ENCODE peak calls at places on chromosomes 13 and 19, in eight cellular contexts. One of them, this sample, is unnamed.

GRCh38 chr19:55362990-55363716 is at the start of gene GARIN5B:
- DNase-seq in AG09309: no peak
- DNase-seq in stimulated activated CD4-positive, alpha-beta T cell treated with anti-CD3 and anti-CD28 coated beads, TNF-alpha, amount 100 ng/mL, for 24 hours: no peak
- DNase-seq in non-pigmented ciliary epithelial cell: no peak
- DNase-seq in M059J: peak; percentile 41
- DNase-seq in nephron progenitor cell: peak; percentile 49
- DNase-seq in activated CD4-positive, alpha-beta T cell treated with anti-CD3 and anti-CD28 coated beads, Interleukin-2, amount 50 U/mL, for 48 hours: no peak
- DNase-seq in H1: no peak
- DNase-seq in this sample: no peak

GRCh38 chr19:55079400-55080038 is 3.9 kb downstream of the EPS8L1 start:
- DNase-seq in AG09309: no peak
- DNase-seq in stimulated activated CD4-positive, alpha-beta T cell treated with anti-CD3 and anti-CD28 coated beads, TNF-alpha, amount 100 ng/mL, for 24 hours: no peak
- DNase-seq in activated CD4-positive, alpha-beta T cell treated with anti-CD3 and anti-CD28 coated beads, Interleukin-2, amount 50 U/mL, for 48 hours: no peak
- DNase-seq in M059J: no peak
- DNase-seq in H1: no peak
- DNase-seq in nephron progenitor cell: no peak
- DNase-seq in non-pigmented ciliary epithelial cell: no peak
- DNase-seq in this sample: no peak

GRCh38 chr19:2820112-2820702 is 539 bp downstream of the ZNF554 start:
- DNase-seq in non-pigmented ciliary epithelial cell: no peak
- DNase-seq in activated CD4-positive, alpha-beta T cell treated with anti-CD3 and anti-CD28 coated beads, Interleukin-2, amount 50 U/mL, for 48 hours: peak; percentile 18
- DNase-seq in nephron progenitor cell: no peak
- DNase-seq in M059J: peak; percentile 26
- DNase-seq in AG09309: no peak
- DNase-seq in H1: no peak
- DNase-seq in stimulated activated CD4-positive, alpha-beta T cell treated with anti-CD3 and anti-CD28 coated beads, TNF-alpha, amount 100 ng/mL, for 24 hours: no peak
- DNase-seq in this sample: no peak

GRCh38 chr19:3392480-3392879 is 26.1 kb downstream of the NFIC start:
- DNase-seq in M059J: no peak
- DNase-seq in AG09309: no peak
- DNase-seq in H1: no peak
- DNase-seq in nephron progenitor cell: no peak
- DNase-seq in non-pigmented ciliary epithelial cell: no peak
- DNase-seq in stimulated activated CD4-positive, alpha-beta T cell treated with anti-CD3 and anti-CD28 coated beads, TNF-alpha, amount 100 ng/mL, for 24 hours: no peak
- DNase-seq in activated CD4-positive, alpha-beta T cell treated with anti-CD3 and anti-CD28 coated beads, Interleukin-2, amount 50 U/mL, for 48 hours: no peak
- DNase-seq in this sample: no peak

GRCh38 chr13:109166807-109167206 is 537.4 kb downstream of the MYO16 start:
- DNase-seq in non-pigmented ciliary epithelial cell: no peak
- DNase-seq in M059J: no peak
- DNase-seq in H1: no peak
- DNase-seq in nephron progenitor cell: no peak
- DNase-seq in AG09309: no peak
- DNase-seq in activated CD4-positive, alpha-beta T cell treated with anti-CD3 and anti-CD28 coated beads, Interleukin-2, amount 50 U/mL, for 48 hours: no peak
- DNase-seq in stimulated activated CD4-positive, alpha-beta T cell treated with anti-CD3 and anti-CD28 coated beads, TNF-alpha, amount 100 ng/mL, for 24 hours: no peak
- DNase-seq in this sample: no peak

GRCh38 chr13:48446454-48446853 is 33.5 kb upstream of the LPAR6 start:
- DNase-seq in AG09309: no peak
- DNase-seq in nephron progenitor cell: no peak
- DNase-seq in stimulated activated CD4-positive, alpha-beta T cell treated with anti-CD3 and anti-CD28 coated beads, TNF-alpha, amount 100 ng/mL, for 24 hours: no peak
- DNase-seq in H1: no peak
- DNase-seq in activated CD4-positive, alpha-beta T cell treated with anti-CD3 and anti-CD28 coated beads, Interleukin-2, amount 50 U/mL, for 48 hours: no peak
- DNase-seq in non-pigmented ciliary epithelial cell: peak; percentile 45
- DNase-seq in M059J: peak; percentile 74
- DNase-seq in this sample: no peak

GRCh38 chr19:45638930-45639729 is at the start of gene EML2:
- DNase-seq in non-pigmented ciliary epithelial cell: no peak
- DNase-seq in M059J: peak; percentile 41
- DNase-seq in AG09309: no peak
- DNase-seq in activated CD4-positive, alpha-beta T cell treated with anti-CD3 and anti-CD28 coated beads, Interleukin-2, amount 50 U/mL, for 48 hours: peak; percentile 69
- DNase-seq in H1: no peak
- DNase-seq in nephron progenitor cell: peak; percentile 83
- DNase-seq in stimulated activated CD4-positive, alpha-beta T cell treated with anti-CD3 and anti-CD28 coated beads, TNF-alpha, amount 100 ng/mL, for 24 hours: peak; percentile 31
- DNase-seq in this sample: no peak

GRCh38 chr19:53945441-53945840 is 17.3 kb upstream of the CACNG8 start:
- DNase-seq in non-pigmented ciliary epithelial cell: no peak
- DNase-seq in activated CD4-positive, alpha-beta T cell treated with anti-CD3 and anti-CD28 coated beads, Interleukin-2, amount 50 U/mL, for 48 hours: no peak
- DNase-seq in H1: no peak
- DNase-seq in AG09309: no peak
- DNase-seq in nephron progenitor cell: no peak
- DNase-seq in M059J: peak; percentile 28
- DNase-seq in stimulated activated CD4-positive, alpha-beta T cell treated with anti-CD3 and anti-CD28 coated beads, TNF-alpha, amount 100 ng/mL, for 24 hours: no peak
- DNase-seq in this sample: no peak

GRCh38 chr13:40379186-40379585 is 287.3 kb downstream of the FOXO1 start:
- DNase-seq in activated CD4-positive, alpha-beta T cell treated with anti-CD3 and anti-CD28 coated beads, Interleukin-2, amount 50 U/mL, for 48 hours: no peak
- DNase-seq in non-pigmented ciliary epithelial cell: no peak
- DNase-seq in AG09309: no peak
- DNase-seq in M059J: no peak
- DNase-seq in nephron progenitor cell: no peak
- DNase-seq in H1: no peak
- DNase-seq in stimulated activated CD4-positive, alpha-beta T cell treated with anti-CD3 and anti-CD28 coated beads, TNF-alpha, amount 100 ng/mL, for 24 hours: no peak
- DNase-seq in this sample: no peak

GRCh38 chr19:10143700-10144099 is 24.0 kb upstream of the EIF3G start:
- DNase-seq in H1: no peak
- DNase-seq in nephron progenitor cell: no peak
- DNase-seq in AG09309: no peak
- DNase-seq in M059J: no peak
- DNase-seq in non-pigmented ciliary epithelial cell: no peak
- DNase-seq in activated CD4-positive, alpha-beta T cell treated with anti-CD3 and anti-CD28 coated beads, Interleukin-2, amount 50 U/mL, for 48 hours: no peak
- DNase-seq in stimulated activated CD4-positive, alpha-beta T cell treated with anti-CD3 and anti-CD28 coated beads, TNF-alpha, amount 100 ng/mL, for 24 hours: no peak
- DNase-seq in this sample: no peak

GRCh38 chr13:29402168-29402621 is 193.3 kb downstream of the SLC7A1 start:
- DNase-seq in H1: no peak
- DNase-seq in stimulated activated CD4-positive, alpha-beta T cell treated with anti-CD3 and anti-CD28 coated beads, TNF-alpha, amount 100 ng/mL, for 24 hours: no peak
- DNase-seq in nephron progenitor cell: no peak
- DNase-seq in M059J: peak; percentile 27
- DNase-seq in AG09309: no peak
- DNase-seq in non-pigmented ciliary epithelial cell: peak; percentile 23
- DNase-seq in activated CD4-positive, alpha-beta T cell treated with anti-CD3 and anti-CD28 coated beads, Interleukin-2, amount 50 U/mL, for 48 hours: no peak
- DNase-seq in this sample: no peak

GRCh38 chr19:43675269-43675879 is 5.4 kb upstream of the PLAUR start:
- DNase-seq in M059J: peak; percentile 89
- DNase-seq in stimulated activated CD4-positive, alpha-beta T cell treated with anti-CD3 and anti-CD28 coated beads, TNF-alpha, amount 100 ng/mL, for 24 hours: no peak
- DNase-seq in activated CD4-positive, alpha-beta T cell treated with anti-CD3 and anti-CD28 coated beads, Interleukin-2, amount 50 U/mL, for 48 hours: no peak
- DNase-seq in AG09309: no peak
- DNase-seq in non-pigmented ciliary epithelial cell: no peak
- DNase-seq in H1: no peak
- DNase-seq in nephron progenitor cell: no peak
- DNase-seq in this sample: no peak

GRCh38 chr19:4206818-4207484 is 22.4 kb upstream of the EBI3 start:
- DNase-seq in stimulated activated CD4-positive, alpha-beta T cell treated with anti-CD3 and anti-CD28 coated beads, TNF-alpha, amount 100 ng/mL, for 24 hours: no peak
- DNase-seq in H1: no peak
- DNase-seq in activated CD4-positive, alpha-beta T cell treated with anti-CD3 and anti-CD28 coated beads, Interleukin-2, amount 50 U/mL, for 48 hours: no peak
- DNase-seq in AG09309: no peak
- DNase-seq in non-pigmented ciliary epithelial cell: no peak
- DNase-seq in M059J: peak; percentile 47
- DNase-seq in nephron progenitor cell: no peak
- DNase-seq in this sample: no peak

GRCh38 chr13:32852568-32852967 is 163.7 kb upstream of the KL start:
- DNase-seq in nephron progenitor cell: no peak
- DNase-seq in H1: no peak
- DNase-seq in stimulated activated CD4-positive, alpha-beta T cell treated with anti-CD3 and anti-CD28 coated beads, TNF-alpha, amount 100 ng/mL, for 24 hours: no peak
- DNase-seq in non-pigmented ciliary epithelial cell: no peak
- DNase-seq in activated CD4-positive, alpha-beta T cell treated with anti-CD3 and anti-CD28 coated beads, Interleukin-2, amount 50 U/mL, for 48 hours: no peak
- DNase-seq in M059J: no peak
- DNase-seq in AG09309: peak; percentile 14
- DNase-seq in this sample: no peak

GRCh38 chr19:30003862-30004261 is 61.8 kb downstream of the URI1 start:
- DNase-seq in activated CD4-positive, alpha-beta T cell treated with anti-CD3 and anti-CD28 coated beads, Interleukin-2, amount 50 U/mL, for 48 hours: no peak
- DNase-seq in AG09309: no peak
- DNase-seq in stimulated activated CD4-positive, alpha-beta T cell treated with anti-CD3 and anti-CD28 coated beads, TNF-alpha, amount 100 ng/mL, for 24 hours: no peak
- DNase-seq in non-pigmented ciliary epithelial cell: no peak
- DNase-seq in M059J: no peak
- DNase-seq in nephron progenitor cell: peak; percentile 21
- DNase-seq in H1: no peak
- DNase-seq in this sample: no peak

GRCh38 chr13:105502193-105502592 is 1033.3 kb downstream of the EFNB2 start:
- DNase-seq in non-pigmented ciliary epithelial cell: no peak
- DNase-seq in nephron progenitor cell: no peak
- DNase-seq in activated CD4-positive, alpha-beta T cell treated with anti-CD3 and anti-CD28 coated beads, Interleukin-2, amount 50 U/mL, for 48 hours: no peak
- DNase-seq in M059J: no peak
- DNase-seq in AG09309: no peak
- DNase-seq in stimulated activated CD4-positive, alpha-beta T cell treated with anti-CD3 and anti-CD28 coated beads, TNF-alpha, amount 100 ng/mL, for 24 hours: no peak
- DNase-seq in H1: no peak
- DNase-seq in this sample: no peak

GRCh38 chr13:44364601-44365000 is 9.0 kb upstream of the SERP2 start:
- DNase-seq in stimulated activated CD4-positive, alpha-beta T cell treated with anti-CD3 and anti-CD28 coated beads, TNF-alpha, amount 100 ng/mL, for 24 hours: no peak
- DNase-seq in non-pigmented ciliary epithelial cell: no peak
- DNase-seq in M059J: peak; percentile 89
- DNase-seq in AG09309: no peak
- DNase-seq in activated CD4-positive, alpha-beta T cell treated with anti-CD3 and anti-CD28 coated beads, Interleukin-2, amount 50 U/mL, for 48 hours: no peak
- DNase-seq in H1: no peak
- DNase-seq in nephron progenitor cell: no peak
- DNase-seq in this sample: no peak

GRCh38 chr19:13902993-13903555 is 2.8 kb downstream of the BRME1 start:
- DNase-seq in M059J: no peak
- DNase-seq in non-pigmented ciliary epithelial cell: no peak
- DNase-seq in AG09309: no peak
- DNase-seq in activated CD4-positive, alpha-beta T cell treated with anti-CD3 and anti-CD28 coated beads, Interleukin-2, amount 50 U/mL, for 48 hours: peak; percentile 49
- DNase-seq in H1: no peak
- DNase-seq in nephron progenitor cell: no peak
- DNase-seq in stimulated activated CD4-positive, alpha-beta T cell treated with anti-CD3 and anti-CD28 coated beads, TNF-alpha, amount 100 ng/mL, for 24 hours: no peak
- DNase-seq in this sample: no peak

GRCh38 chr13:108859202-108860012 is 230.0 kb downstream of the MYO16 start:
- DNase-seq in AG09309: peak; percentile 25
- DNase-seq in nephron progenitor cell: no peak
- DNase-seq in non-pigmented ciliary epithelial cell: peak; percentile 67
- DNase-seq in H1: no peak
- DNase-seq in M059J: peak; percentile 55
- DNase-seq in activated CD4-positive, alpha-beta T cell treated with anti-CD3 and anti-CD28 coated beads, Interleukin-2, amount 50 U/mL, for 48 hours: no peak
- DNase-seq in stimulated activated CD4-positive, alpha-beta T cell treated with anti-CD3 and anti-CD28 coated beads, TNF-alpha, amount 100 ng/mL, for 24 hours: no peak
- DNase-seq in this sample: peak; percentile 76

GRCh38 chr19:4007836-4008539 is 452 bp downstream of the PIAS4 start:
- DNase-seq in H1: no peak
- DNase-seq in M059J: peak; percentile 17
- DNase-seq in activated CD4-positive, alpha-beta T cell treated with anti-CD3 and anti-CD28 coated beads, Interleukin-2, amount 50 U/mL, for 48 hours: peak; percentile 51
- DNase-seq in non-pigmented ciliary epithelial cell: no peak
- DNase-seq in nephron progenitor cell: peak; percentile 67
- DNase-seq in stimulated activated CD4-positive, alpha-beta T cell treated with anti-CD3 and anti-CD28 coated beads, TNF-alpha, amount 100 ng/mL, for 24 hours: no peak
- DNase-seq in AG09309: no peak
- DNase-seq in this sample: no peak

GRCh38 chr13:106295971-106296370 is 239.5 kb downstream of the EFNB2 start:
- DNase-seq in activated CD4-positive, alpha-beta T cell treated with anti-CD3 and anti-CD28 coated beads, Interleukin-2, amount 50 U/mL, for 48 hours: no peak
- DNase-seq in H1: no peak
- DNase-seq in nephron progenitor cell: no peak
- DNase-seq in non-pigmented ciliary epithelial cell: no peak
- DNase-seq in M059J: no peak
- DNase-seq in AG09309: no peak
- DNase-seq in stimulated activated CD4-positive, alpha-beta T cell treated with anti-CD3 and anti-CD28 coated beads, TNF-alpha, amount 100 ng/mL, for 24 hours: no peak
- DNase-seq in this sample: no peak

GRCh38 chr13:56752630-56753029 is 388.1 kb upstream of the PRR20A start:
- DNase-seq in H1: no peak
- DNase-seq in M059J: no peak
- DNase-seq in AG09309: no peak
- DNase-seq in non-pigmented ciliary epithelial cell: no peak
- DNase-seq in activated CD4-positive, alpha-beta T cell treated with anti-CD3 and anti-CD28 coated beads, Interleukin-2, amount 50 U/mL, for 48 hours: no peak
- DNase-seq in nephron progenitor cell: no peak
- DNase-seq in stimulated activated CD4-positive, alpha-beta T cell treated with anti-CD3 and anti-CD28 coated beads, TNF-alpha, amount 100 ng/mL, for 24 hours: no peak
- DNase-seq in this sample: no peak

GRCh38 chr13:72953391-72953960 is 105.3 kb upstream of the KLF5 start:
- DNase-seq in activated CD4-positive, alpha-beta T cell treated with anti-CD3 and anti-CD28 coated beads, Interleukin-2, amount 50 U/mL, for 48 hours: no peak
- DNase-seq in H1: no peak
- DNase-seq in non-pigmented ciliary epithelial cell: no peak
- DNase-seq in M059J: no peak
- DNase-seq in stimulated activated CD4-positive, alpha-beta T cell treated with anti-CD3 and anti-CD28 coated beads, TNF-alpha, amount 100 ng/mL, for 24 hours: no peak
- DNase-seq in nephron progenitor cell: no peak
- DNase-seq in AG09309: no peak
- DNase-seq in this sample: no peak

GRCh38 chr13:27569405-27569804 is 50.9 kb downstream of the LNX2 start:
- DNase-seq in AG09309: no peak
- DNase-seq in activated CD4-positive, alpha-beta T cell treated with anti-CD3 and anti-CD28 coated beads, Interleukin-2, amount 50 U/mL, for 48 hours: no peak
- DNase-seq in H1: no peak
- DNase-seq in nephron progenitor cell: no peak
- DNase-seq in M059J: no peak
- DNase-seq in stimulated activated CD4-positive, alpha-beta T cell treated with anti-CD3 and anti-CD28 coated beads, TNF-alpha, amount 100 ng/mL, for 24 hours: no peak
- DNase-seq in non-pigmented ciliary epithelial cell: no peak
- DNase-seq in this sample: no peak

GRCh38 chr19:4369888-4370260 is 26.5 kb downstream of the MPND start:
- DNase-seq in AG09309: no peak
- DNase-seq in H1: no peak
- DNase-seq in nephron progenitor cell: peak; percentile 37
- DNase-seq in non-pigmented ciliary epithelial cell: no peak
- DNase-seq in activated CD4-positive, alpha-beta T cell treated with anti-CD3 and anti-CD28 coated beads, Interleukin-2, amount 50 U/mL, for 48 hours: peak; percentile 89
- DNase-seq in stimulated activated CD4-positive, alpha-beta T cell treated with anti-CD3 and anti-CD28 coated beads, TNF-alpha, amount 100 ng/mL, for 24 hours: peak; percentile 59
- DNase-seq in M059J: no peak
- DNase-seq in this sample: no peak

GRCh38 chr13:80338781-80339577 is 1.9 kb downstream of the SPRY2 start:
- DNase-seq in M059J: peak; percentile 58
- DNase-seq in H1: no peak
- DNase-seq in nephron progenitor cell: peak; percentile 79
- DNase-seq in non-pigmented ciliary epithelial cell: peak; percentile 70
- DNase-seq in stimulated activated CD4-positive, alpha-beta T cell treated with anti-CD3 and anti-CD28 coated beads, TNF-alpha, amount 100 ng/mL, for 24 hours: no peak
- DNase-seq in AG09309: peak; percentile 67
- DNase-seq in activated CD4-positive, alpha-beta T cell treated with anti-CD3 and anti-CD28 coated beads, Interleukin-2, amount 50 U/mL, for 48 hours: peak; percentile 8
- DNase-seq in this sample: peak; percentile 47

GRCh38 chr13:23889598-23890224 is 511 bp upstream of the MIPEP start:
- DNase-seq in nephron progenitor cell: no peak
- DNase-seq in M059J: peak; percentile 31
- DNase-seq in activated CD4-positive, alpha-beta T cell treated with anti-CD3 and anti-CD28 coated beads, Interleukin-2, amount 50 U/mL, for 48 hours: no peak
- DNase-seq in H1: no peak
- DNase-seq in non-pigmented ciliary epithelial cell: no peak
- DNase-seq in stimulated activated CD4-positive, alpha-beta T cell treated with anti-CD3 and anti-CD28 coated beads, TNF-alpha, amount 100 ng/mL, for 24 hours: no peak
- DNase-seq in AG09309: no peak
- DNase-seq in this sample: no peak

GRCh38 chr13:71625183-71625582 is 241.8 kb downstream of the DACH1 start:
- DNase-seq in stimulated activated CD4-positive, alpha-beta T cell treated with anti-CD3 and anti-CD28 coated beads, TNF-alpha, amount 100 ng/mL, for 24 hours: no peak
- DNase-seq in H1: no peak
- DNase-seq in non-pigmented ciliary epithelial cell: no peak
- DNase-seq in AG09309: no peak
- DNase-seq in nephron progenitor cell: no peak
- DNase-seq in M059J: no peak
- DNase-seq in activated CD4-positive, alpha-beta T cell treated with anti-CD3 and anti-CD28 coated beads, Interleukin-2, amount 50 U/mL, for 48 hours: no peak
- DNase-seq in this sample: no peak

GRCh38 chr19:7869910-7870511 is 4.2 kb downstream of the PRR36 start:
- DNase-seq in stimulated activated CD4-positive, alpha-beta T cell treated with anti-CD3 and anti-CD28 coated beads, TNF-alpha, amount 100 ng/mL, for 24 hours: no peak
- DNase-seq in non-pigmented ciliary epithelial cell: no peak
- DNase-seq in AG09309: no peak
- DNase-seq in M059J: no peak
- DNase-seq in activated CD4-positive, alpha-beta T cell treated with anti-CD3 and anti-CD28 coated beads, Interleukin-2, amount 50 U/mL, for 48 hours: peak; percentile 56
- DNase-seq in H1: peak; percentile 84
- DNase-seq in nephron progenitor cell: peak; percentile 84
- DNase-seq in this sample: no peak

GRCh38 chr13:28819748-28820098 is 416 bp upstream of the MTUS2 start:
- DNase-seq in M059J: no peak
- DNase-seq in activated CD4-positive, alpha-beta T cell treated with anti-CD3 and anti-CD28 coated beads, Interleukin-2, amount 50 U/mL, for 48 hours: peak; percentile 61
- DNase-seq in AG09309: no peak
- DNase-seq in H1: no peak
- DNase-seq in non-pigmented ciliary epithelial cell: no peak
- DNase-seq in nephron progenitor cell: peak; percentile 89
- DNase-seq in stimulated activated CD4-positive, alpha-beta T cell treated with anti-CD3 and anti-CD28 coated beads, TNF-alpha, amount 100 ng/mL, for 24 hours: no peak
- DNase-seq in this sample: no peak

GRCh38 chr13:111906306-111906705 is 160.6 kb upstream of the SOX1 start:
- DNase-seq in stimulated activated CD4-positive, alpha-beta T cell treated with anti-CD3 and anti-CD28 coated beads, TNF-alpha, amount 100 ng/mL, for 24 hours: no peak
- DNase-seq in H1: no peak
- DNase-seq in nephron progenitor cell: no peak
- DNase-seq in activated CD4-positive, alpha-beta T cell treated with anti-CD3 and anti-CD28 coated beads, Interleukin-2, amount 50 U/mL, for 48 hours: no peak
- DNase-seq in M059J: no peak
- DNase-seq in non-pigmented ciliary epithelial cell: no peak
- DNase-seq in AG09309: no peak
- DNase-seq in this sample: no peak

GRCh38 chr19:3851254-3852176 is 17.3 kb downstream of the ZFR2 start:
- DNase-seq in AG09309: no peak
- DNase-seq in stimulated activated CD4-positive, alpha-beta T cell treated with anti-CD3 and anti-CD28 coated beads, TNF-alpha, amount 100 ng/mL, for 24 hours: no peak
- DNase-seq in nephron progenitor cell: no peak
- DNase-seq in M059J: peak; percentile 66
- DNase-seq in H1: no peak
- DNase-seq in activated CD4-positive, alpha-beta T cell treated with anti-CD3 and anti-CD28 coated beads, Interleukin-2, amount 50 U/mL, for 48 hours: no peak
- DNase-seq in non-pigmented ciliary epithelial cell: no peak
- DNase-seq in this sample: no peak

GRCh38 chr13:108917581-108917980 is 288.2 kb downstream of the MYO16 start:
- DNase-seq in nephron progenitor cell: no peak
- DNase-seq in activated CD4-positive, alpha-beta T cell treated with anti-CD3 and anti-CD28 coated beads, Interleukin-2, amount 50 U/mL, for 48 hours: no peak
- DNase-seq in stimulated activated CD4-positive, alpha-beta T cell treated with anti-CD3 and anti-CD28 coated beads, TNF-alpha, amount 100 ng/mL, for 24 hours: no peak
- DNase-seq in H1: no peak
- DNase-seq in M059J: peak; percentile 71
- DNase-seq in non-pigmented ciliary epithelial cell: no peak
- DNase-seq in AG09309: peak; percentile 37
- DNase-seq in this sample: peak; percentile 17